ENCODE peak calls at places on chromosomes 4 and X, in four cellular contexts. F is K562, Y is HepG2, K is H1. O is an unnamed sample.

GRCh38 chr4:72977936-72978485 is 91.5 kb downstream of the COX18 start:
- DNase-seq in F (no peak), Y (no peak), K (no peak), O (no peak)

GRCh38 chr4:156771171-156771837 is 200.3 kb downstream of the PDGFC start:
- DNase-seq in F (no peak), Y (peak), K (no peak), O (peak)

GRCh38 chrX:10892605-10893225 is 218.4 kb upstream of the HCCS start:
- DNase-seq in F (no peak), Y (no peak), K (no peak), O (no peak)

GRCh38 chrX:134792077-134792476 is 133.8 kb upstream of the PLAC1 start:
- DNase-seq in F (peak), Y (no peak), K (no peak), O (no peak)

GRCh38 chrX:103376979-103377324 is 614 bp downstream of the BEX3 start:
- DNase-seq in F (no peak), Y (no peak), K (no peak), O (no peak)

GRCh38 chr4:174107749-174108354 is 175.6 kb downstream of the FBXO8 start:
- DNase-seq in F (no peak), Y (no peak), K (no peak), O (no peak)

GRCh38 chr4:29900336-29900735 is 819.8 kb upstream of the PCDH7 start:
- DNase-seq in F (no peak), Y (no peak), K (no peak), O (no peak)

GRCh38 chrX:109936114-109936513 is 66.8 kb upstream of the TMEM164 start:
- DNase-seq in F (no peak), Y (no peak), K (no peak), O (no peak)

GRCh38 chrX:110665636-110666035 is 130.0 kb downstream of the CHRDL1 start:
- DNase-seq in F (peak), Y (peak), K (peak), O (no peak)

GRCh38 chr4:84965558-84966381 is 720 bp downstream of the WDFY3 start:
- DNase-seq in F (peak), Y (peak), K (peak), O (no peak)

GRCh38 chr4:36917413-36917812 is 327.1 kb upstream of the NWD2 start:
- DNase-seq in F (no peak), Y (no peak), K (no peak), O (no peak)

GRCh38 chrX:19174401-19175025 is 52.2 kb upstream of the ADGRG2 start:
- DNase-seq in F (no peak), Y (no peak), K (no peak), O (no peak)

GRCh38 chrX:136936183-136936549 is 55.6 kb upstream of the RBMX start:
- DNase-seq in F (no peak), Y (no peak), K (no peak), O (no peak)

GRCh38 chr4:113008726-113009125 is 40.7 kb upstream of the ANK2 start:
- DNase-seq in F (no peak), Y (no peak), K (no peak), O (no peak)

GRCh38 chrX:22800806-22801205 is 199.0 kb upstream of the DDX53 start:
- DNase-seq in F (no peak), Y (no peak), K (no peak), O (no peak)

GRCh38 chr4:73729534-73730165 is 10.7 kb upstream of the CXCL8 start:
- DNase-seq in F (peak), Y (peak), K (no peak), O (peak)

GRCh38 chrX:74578137-74578536 is 36.3 kb downstream of the RLIM start:
- DNase-seq in F (no peak), Y (no peak), K (no peak), O (no peak)

GRCh38 chr4:110231869-110232268 is 33.5 kb upstream of the ELOVL6 start:
- DNase-seq in F (no peak), Y (peak), K (no peak), O (no peak)

GRCh38 chr4:71635094-71635493 is 148.8 kb downstream of the GC start:
- DNase-seq in F (no peak), Y (no peak), K (no peak), O (no peak)

GRCh38 chrX:22118161-22118830 is 86.2 kb downstream of the PHEX start:
- DNase-seq in F (no peak), Y (no peak), K (no peak), O (no peak)

GRCh38 chr4:4837921-4838601 is 21.4 kb upstream of the MSX1 start:
- DNase-seq in F (no peak), Y (no peak), K (no peak), O (no peak)

GRCh38 chrX:148878371-148878770 is 378.0 kb downstream of the AFF2 start:
- DNase-seq in F (no peak), Y (no peak), K (no peak), O (no peak)

GRCh38 chrX:153818571-153819397 is 11.6 kb downstream of the PDZD4 start:
- DNase-seq in F (peak), Y (no peak), K (peak), O (no peak)

GRCh38 chr4:15004701-15005301 is 2.5 kb downstream of the CPEB2 start:
- DNase-seq in F (peak), Y (peak), K (peak), O (no peak)

GRCh38 chrX:135985123-135985973 is at the start of gene SLC9A6:
- DNase-seq in F (peak), Y (peak), K (peak), O (no peak)

GRCh38 chrX:28586891-28587635 is at the start of gene IL1RAPL1:
- DNase-seq in F (no peak), Y (no peak), K (no peak), O (no peak)

DNA sequence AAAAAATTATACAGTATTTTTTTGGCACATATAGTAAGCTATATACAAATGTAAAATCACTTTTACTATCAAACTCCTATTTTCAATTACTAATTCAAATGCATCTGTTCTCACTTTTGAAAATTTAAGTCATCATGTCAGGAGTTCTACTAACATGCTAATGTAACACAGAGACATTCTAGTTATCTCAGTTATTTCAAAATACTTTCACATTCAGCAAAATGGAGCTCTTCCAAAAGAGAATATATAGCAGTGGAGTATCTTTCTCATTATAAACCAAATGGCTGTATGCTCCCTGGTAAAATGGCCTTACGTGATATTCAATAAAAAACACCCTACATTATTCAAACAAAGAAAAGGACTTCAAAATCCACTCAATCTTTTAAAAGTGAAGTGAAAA is 42.3 kb downstream of the RFC1 start:
- DNase-seq in F (no peak), Y (no peak), K (no peak), O (no peak)
- TF ChIP-seq MAX in F (no peak), Y (no peak), K (no peak), O (no peak)

GRCh38 chrX:71623714-71624113 is 5.4 kb upstream of the CXCR3 start:
- DNase-seq in F (no peak), Y (no peak), K (no peak), O (no peak)

GRCh38 chrX:71625471-71625870 is 7.2 kb upstream of the CXCR3 start:
- DNase-seq in F (no peak), Y (peak), K (no peak), O (no peak)

GRCh38 chrX:71622347-71623104 is 4.2 kb upstream of the CXCR3 start:
- DNase-seq in F (no peak), Y (peak), K (peak), O (peak)

GRCh38 chrX:71621644-71622346 is 3.5 kb upstream of the CXCR3 start:
- DNase-seq in F (no peak), Y (no peak), K (no peak), O (no peak)

DNA sequence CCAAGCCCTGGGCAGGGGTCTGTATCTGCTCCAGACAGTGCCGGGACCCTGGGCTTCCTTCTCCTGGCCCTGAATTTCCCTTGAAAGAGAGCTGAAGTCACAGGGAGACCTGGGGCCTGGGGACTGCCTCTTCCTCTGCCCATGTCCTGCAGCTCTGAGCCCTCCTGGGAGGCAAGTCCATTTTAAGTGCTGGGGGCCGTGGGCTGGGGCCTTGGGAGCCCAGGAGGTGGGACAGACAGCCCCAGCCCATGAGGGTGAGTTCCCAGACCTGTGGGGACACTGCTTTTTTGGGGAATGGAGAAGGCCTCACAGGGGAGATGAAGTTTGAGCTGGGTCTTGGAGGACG is 4.8 kb upstream of the CXCR3 start:
- DNase-seq in F (no peak), Y (no peak), K (no peak), O (no peak)
- H3K9ac ChIP-seq in F (peak), Y (peak), K (no peak), O (no peak)

DNA sequence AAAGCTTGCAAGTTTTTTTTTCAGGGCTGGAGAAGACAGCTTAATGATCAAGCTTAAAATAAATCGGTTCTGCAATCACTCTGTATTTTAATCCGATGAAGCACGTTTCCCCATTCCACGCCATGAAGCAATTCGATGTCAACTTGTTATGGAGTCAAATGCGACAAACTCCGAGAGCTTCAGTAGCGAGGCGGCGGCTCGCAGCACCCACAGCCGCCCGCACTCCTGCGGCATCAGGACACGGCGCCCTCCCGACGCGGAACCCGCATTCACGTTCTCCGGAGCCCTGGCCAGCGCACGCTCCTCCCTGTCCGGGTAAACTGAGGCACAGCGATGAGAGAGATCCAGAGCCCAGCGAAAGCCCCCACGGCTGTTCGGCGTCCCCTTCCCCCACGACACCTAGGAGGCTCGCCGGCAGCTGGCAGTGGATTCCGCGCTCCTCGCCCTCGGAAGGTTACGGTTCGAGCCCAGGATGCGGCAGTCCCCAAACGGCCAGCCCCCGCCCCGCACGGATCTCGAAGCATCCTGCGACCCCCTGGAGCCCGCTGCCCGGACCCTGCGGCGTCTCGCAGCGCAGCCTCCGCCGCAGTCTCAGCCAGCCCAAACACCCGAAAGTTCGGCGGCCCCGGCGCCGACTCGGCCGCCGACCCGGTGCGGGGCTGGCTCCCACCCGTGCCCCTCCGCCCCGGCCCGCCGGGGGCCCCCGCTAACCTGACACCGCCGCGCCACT is 507 bp downstream of the MFAP3L start:
- DNase-seq in F (no peak), Y (no peak), K (peak), O (no peak)
- TF ChIP-seq FOSL1 in F (no peak), Y (no peak), K (no peak), O (no peak)

GRCh38 chrX:57817302-57817701 is 93.0 kb downstream of the ZXDA start:
- DNase-seq in F (peak), Y (no peak), K (no peak), O (no peak)
- TF ChIP-seq MAX in F (no peak), Y (no peak), K (no peak), O (no peak)

GRCh38 chr4:128517096-128517738 is 229.6 kb upstream of the PGRMC2 start:
- DNase-seq in F (peak), Y (no peak), K (no peak), O (no peak)
- H3K9ac ChIP-seq in F (peak), Y (no peak), K (no peak), O (peak)

GRCh38 chr4:140870427-140870826 is 114.2 kb upstream of the TBC1D9 start:
- DNase-seq in F (no peak), Y (no peak), K (no peak), O (no peak)

GRCh38 chr4:140876597-140877364 is 120.6 kb upstream of the TBC1D9 start:
- DNase-seq in F (no peak), Y (no peak), K (no peak), O (no peak)

GRCh38 chr4:140871368-140871767 is 115.2 kb upstream of the TBC1D9 start:
- DNase-seq in F (no peak), Y (no peak), K (no peak), O (no peak)

GRCh38 chr4:140877781-140878180 is 121.6 kb upstream of the TBC1D9 start:
- DNase-seq in F (no peak), Y (no peak), K (no peak), O (no peak)

DNA sequence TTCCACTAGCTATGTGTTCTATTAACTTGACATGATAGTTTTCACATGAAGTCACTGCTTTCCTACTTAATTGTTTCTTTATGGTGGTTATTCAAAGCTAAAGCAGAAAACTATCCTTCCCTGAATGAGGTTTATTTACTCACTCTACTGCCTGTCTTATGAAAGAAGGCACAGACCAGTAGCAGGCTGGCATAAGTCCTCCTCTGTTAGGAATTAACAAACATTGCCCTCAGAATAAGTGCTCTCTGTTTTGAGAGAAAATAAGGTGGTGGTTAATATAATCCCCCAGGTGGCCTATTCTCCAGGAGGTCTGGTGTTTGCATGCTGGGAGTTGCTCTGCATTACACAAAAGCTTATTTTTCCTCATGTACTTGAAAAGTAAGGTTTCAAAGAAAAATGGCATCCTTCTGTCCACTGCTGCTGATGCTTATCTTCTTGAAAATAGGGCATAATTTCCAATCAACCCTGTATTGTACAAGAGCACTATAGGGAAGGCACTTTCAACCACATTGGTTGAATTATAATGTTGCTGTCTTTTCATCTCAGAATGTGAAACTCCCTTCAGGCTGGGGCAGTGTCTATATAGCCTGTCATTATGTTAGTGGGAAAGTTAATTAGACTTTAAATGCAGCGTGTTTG is 119.7 kb upstream of the TBC1D9 start:
- DNase-seq in F (no peak), Y (no peak), K (no peak), O (no peak)
- TF ChIP-seq FOSL1 in F (no peak), Y (no peak), K (no peak), O (no peak)